ENCODE peak calls at places on chromosomes 11 and 22, in eight cellular contexts. B is psoas muscle, V is ovary, C is uterus, W is PC-9, D is tibial nerve, R is ascending aorta, I is fibroblast of lung. H is an unnamed sample.
A peak's percentile ranks its signal among the peaks of the same experiment; 100 is the strongest.

GRCh38 chr22:43479962-43480361 is 68.1 kb downstream of the MPPED1 start:
- DNase-seq in V (no peak), W (no peak), I (no peak), D (no peak), B (no peak), R (no peak), C (no peak), H (no peak)

GRCh38 chr11:22331771-22332170 is 6.4 kb upstream of the SLC17A6 start:
- DNase-seq in D (no peak), B (no peak), V (no peak), I (no peak), W (no peak), C (no peak), R (no peak), H (no peak)

GRCh38 chr22:49948116-49948515 is 12.5 kb upstream of the PIM3 start:
- DNase-seq in R (no peak), D (no peak), C (no peak), I (no peak), W (no peak), B (no peak), V (no peak), H (no peak)

GRCh38 chr11:60455531-60456042 is at the start of gene MS4A1:
- DNase-seq in D (no peak), R (no peak), I (no peak), W (no peak), C (no peak), B (no peak), V (no peak), H (no peak)

GRCh38 chr11:117983163-117983475 is 3.1 kb upstream of the IL10RA start:
- DNase-seq in V (no peak), I (no peak), W (no peak), D (no peak), C (no peak), B (no peak), R (no peak), H (no peak)

GRCh38 chr11:86288776-86289507 is 13.1 kb upstream of the HIKESHI start:
- DNase-seq in W (no peak), C (no peak), B (no peak), I (no peak), D (no peak), R (no peak), V (no peak), H (no peak)

GRCh38 chr11:61028135-61028729 is 56.8 kb downstream of the CD6 start:
- DNase-seq in D (no peak), W (no peak), I (no peak), C (no peak), B (no peak), R (no peak), V (no peak), H (peak; percentile 36)

GRCh38 chr11:58905141-58905715 is 34.1 kb upstream of the GLYATL1 start:
- DNase-seq in D (no peak), C (no peak), I (peak; percentile 66), R (no peak), W (no peak), V (no peak), B (peak; percentile 54), H (peak; percentile 23)

GRCh38 chr11:71477637-71478011 is 24.6 kb downstream of the NADSYN1 start:
- DNase-seq in R (no peak), C (no peak), B (no peak), I (no peak), W (no peak), D (no peak), V (no peak), H (no peak)

GRCh38 chr11:20367313-20367948 is 3.9 kb downstream of the HTATIP2 start:
- DNase-seq in I (peak; percentile 92), D (no peak), W (peak; percentile 70), C (peak; percentile 58), V (peak; percentile 65), B (no peak), R (peak; percentile 80), H (peak; percentile 17)

GRCh38 chr22:30876925-30877553 is 91.5 kb downstream of the MORC2 start:
- DNase-seq in C (peak; percentile 30), V (peak; percentile 36), B (no peak), D (no peak), I (peak; percentile 70), R (no peak), W (no peak), H (no peak)

GRCh38 chr22:30879398-30879797 is 89.2 kb downstream of the MORC2 start:
- DNase-seq in B (no peak), R (no peak), W (no peak), C (no peak), D (no peak), V (no peak), I (no peak), H (no peak)

GRCh38 chr22:30877662-30878515 is 90.7 kb downstream of the MORC2 start:
- DNase-seq in I (no peak), V (no peak), C (no peak), R (no peak), B (no peak), W (no peak), D (no peak), H (no peak)

GRCh38 chr22:30880181-30880601 is 88.4 kb downstream of the MORC2 start:
- DNase-seq in R (no peak), C (no peak), D (no peak), B (no peak), W (no peak), V (no peak), I (no peak), H (no peak)

DNA sequence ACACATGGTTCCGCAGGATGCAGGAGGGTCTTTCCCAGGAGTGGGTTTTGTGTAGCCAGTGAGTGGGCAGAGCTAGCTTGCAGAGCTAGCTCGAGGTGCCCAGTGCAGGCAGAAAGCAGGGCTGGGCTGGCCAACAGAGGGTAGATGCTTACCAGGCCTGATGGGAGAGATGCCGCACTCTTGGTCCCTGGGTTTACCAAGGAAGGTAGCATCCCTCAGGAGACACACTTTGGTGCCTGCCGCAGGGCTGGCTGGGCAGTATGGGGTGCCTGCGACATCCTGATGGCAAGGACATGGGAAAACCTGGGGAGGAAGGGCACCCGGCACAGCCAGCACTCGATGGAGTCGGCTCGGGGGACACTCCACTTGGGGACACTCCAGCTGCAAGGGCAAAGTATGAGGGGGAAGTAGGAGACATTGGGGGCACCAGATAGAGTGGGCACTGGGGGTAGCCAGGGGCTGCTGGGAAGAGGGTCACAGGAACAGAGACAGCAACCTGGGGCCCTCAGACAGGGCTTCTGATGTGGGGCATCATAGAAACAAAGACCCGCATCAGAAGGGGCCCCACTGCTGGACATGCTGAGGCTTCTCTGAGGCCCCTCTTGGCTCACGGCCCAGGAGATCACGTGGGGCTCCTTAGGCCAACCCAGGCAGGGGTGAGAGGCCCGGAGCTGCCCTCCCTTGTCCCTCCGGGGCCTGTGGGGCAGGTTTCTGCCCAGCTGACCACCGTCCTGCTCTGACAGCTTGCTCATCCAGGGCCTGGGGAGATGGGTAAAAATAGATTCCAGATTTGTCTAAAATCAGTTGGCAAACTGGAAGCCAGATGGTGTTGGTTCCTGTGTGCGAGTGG is 89.8 kb downstream of the MORC2 start:
- DNase-seq in R (no peak), C (no peak), I (peak; percentile 9), W (no peak), V (no peak), B (no peak), D (no peak), H (no peak)
- H3K27ac ChIP-seq in R (no peak overlapping the region), C (no peak overlapping the region), I (no peak overlapping the region), W (no peak overlapping the region), V (no peak overlapping the region), B (no peak overlapping the region), D (no peak overlapping the region), H (no peak overlapping the region)

GRCh38 chr11:63838150-63838681 is 694 bp upstream of the MARK2 start:
- DNase-seq in I (no peak), B (peak; percentile 63), C (peak; percentile 32), W (no peak), V (no peak), D (no peak), R (no peak), H (no peak)

GRCh38 chr11:63839508-63840355 is 822 bp downstream of the MARK2 start:
- DNase-seq in W (no peak), I (no peak), B (peak; percentile 62), D (no peak), V (no peak), R (no peak), C (peak; percentile 27), H (peak; percentile 54)

GRCh38 chr11:63841554-63841953 is 2.6 kb downstream of the MARK2 start:
- DNase-seq in D (no peak), V (no peak), C (no peak), R (no peak), B (no peak), W (peak; percentile 84), I (no peak), H (no peak)

GRCh38 chr11:63838682-63839507 is at the start of gene MARK2:
- DNase-seq in B (peak; percentile 99), V (peak; percentile 99), I (peak; percentile 98), R (peak; percentile 99), C (peak; percentile 99), D (peak; percentile 98), W (peak; percentile 96), H (peak; percentile 99)

DNA sequence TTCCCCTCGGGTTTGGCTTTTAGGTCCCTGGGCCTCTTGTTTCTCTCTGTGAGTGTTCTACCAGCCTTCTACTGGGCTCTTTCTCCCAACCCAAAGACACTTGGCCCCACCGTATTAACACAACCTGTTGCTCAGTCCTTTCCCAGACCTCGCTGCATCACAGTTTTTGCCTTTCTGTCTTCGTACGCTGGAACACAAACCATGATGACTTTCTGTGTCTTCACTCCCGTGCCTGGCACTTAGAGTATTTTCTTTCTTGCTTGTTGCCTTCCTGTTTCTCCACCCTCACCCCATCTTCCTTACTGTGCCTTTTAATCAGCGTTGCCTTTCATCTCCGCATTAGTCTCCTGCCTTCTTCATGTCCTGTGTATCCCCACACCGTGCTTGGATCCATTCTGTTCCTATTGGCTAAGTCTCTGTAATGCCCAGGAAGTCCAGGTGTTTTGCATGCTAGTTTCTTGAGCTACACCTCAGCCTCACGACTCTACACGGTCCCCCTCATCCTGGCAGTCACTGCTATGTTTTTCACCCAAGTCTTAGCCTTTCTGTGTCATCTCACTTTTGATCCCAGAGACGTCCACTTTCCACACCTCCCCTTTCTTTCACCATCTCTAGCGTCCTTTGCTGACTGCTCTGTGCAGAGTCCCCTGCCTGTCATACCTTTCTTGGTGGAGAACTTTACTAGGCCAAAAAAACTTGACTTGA is 1.6 kb downstream of the MARK2 start:
- DNase-seq in V (no peak), I (no peak), B (no peak), C (no peak), R (no peak), D (no peak), W (no peak), H (no peak)
- H3K27ac ChIP-seq in V (no peak overlapping the region), I (peak overlapping the region; percentile 21), B (peak overlapping the region; percentile 92), C (peak overlapping the region; percentile 94), R (peak overlapping the region; percentile 83), D (peak overlapping the region; percentile 82), W (peak overlapping the region; percentile 55), H (peak overlapping the region; percentile 91)

GRCh38 chr11:64036081-64037026 is 623 bp downstream of the FLRT1 start:
- DNase-seq in R (no peak), I (peak; percentile 27), D (no peak), W (no peak), V (peak; percentile 60), C (peak; percentile 57), B (peak; percentile 85), H (peak; percentile 26)
- H3K27ac ChIP-seq in R (no peak overlapping the region), I (no peak overlapping the region), D (peak overlapping the region; percentile 54), W (no peak overlapping the region), V (no peak overlapping the region), C (peak overlapping the region; percentile 61), B (peak overlapping the region; percentile 51), H (peak overlapping the region; percentile 83)

DNA sequence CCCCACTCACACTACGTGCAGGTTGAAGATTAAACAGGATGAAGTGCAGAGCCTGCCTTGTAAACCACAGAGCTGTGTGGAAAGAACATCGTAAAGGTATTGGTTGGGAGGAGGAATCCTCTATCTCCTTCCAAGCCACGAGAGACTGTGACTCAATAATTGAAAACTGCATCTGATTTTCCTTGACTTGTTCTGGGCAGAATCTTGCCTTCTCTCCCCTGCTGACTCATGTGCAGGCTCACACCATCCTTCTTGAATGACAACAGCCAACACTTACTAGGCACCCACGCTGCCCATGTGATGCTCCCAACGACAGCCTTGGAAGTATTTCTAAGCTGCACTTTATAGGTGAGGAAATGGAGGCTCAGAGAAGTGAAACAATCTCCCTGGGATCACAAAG is 563.0 kb downstream of the MIAT start:
- DNase-seq in D (no peak), V (no peak), B (no peak), R (no peak), I (no peak), W (no peak), C (no peak), H (peak; percentile 27)
- H3K27ac ChIP-seq in D (no peak overlapping the region), V (no peak overlapping the region), B (no peak overlapping the region), R (no peak overlapping the region), I (no peak overlapping the region), W (no peak overlapping the region), C (peak overlapping the region; percentile 10), H (peak overlapping the region; percentile 71)

H was measured in caudate nucleus.